ENCODE peak calls at places on chromosomes 4 and X, in five cellular contexts. A is astrocyte of the spinal cord, Q is adrenal gland, B is COLO829, R is endothelial cell of umbilical vein. S is an unnamed sample.

GRCh38 chrX:17987783-17988182 is 126.7 kb upstream of the RAI2 start:
- DNase-seq in A (no peak), Q (no peak), B (no peak), R (no peak), S (no peak)

GRCh38 chr4:141845901-141846300 is 209.5 kb downstream of the IL15 start:
- DNase-seq in A (no peak), Q (no peak), B (no peak), R (no peak), S (no peak)

GRCh38 chr4:130563185-130563890 is 1467.4 kb downstream of the C4orf33 start:
- DNase-seq in A (peak), Q (peak), B (peak), R (peak), S (no peak)

GRCh38 chrX:74535211-74535621 is 79.2 kb downstream of the RLIM start:
- DNase-seq in A (peak), Q (peak), B (no peak), R (no peak), S (peak)

GRCh38 chr4:173119818-173120217 is 48.8 kb upstream of the GALNT7 start:
- DNase-seq in A (no peak), Q (no peak), B (no peak), R (no peak), S (no peak)

GRCh38 chr4:148447672-148448071 is 5.5 kb upstream of the NR3C2 start:
- DNase-seq in A (no peak), Q (peak), B (peak), R (peak), S (peak)

GRCh38 chr4:3037957-3038451 is 36.3 kb downstream of the HTT-AS start:
- DNase-seq in A (no peak), Q (no peak), B (no peak), R (no peak), S (no peak)

GRCh38 chrX:103153661-103154060 is 60.7 kb upstream of the NXF3 start:
- DNase-seq in A (no peak), Q (no peak), B (no peak), R (no peak), S (no peak)

GRCh38 chr4:47222276-47222675 is 190.9 kb downstream of the GABRB1 start:
- DNase-seq in A (no peak), Q (no peak), B (no peak), R (no peak), S (no peak)

GRCh38 chrX:122552291-122552800 is 631.7 kb upstream of the GRIA3 start:
- DNase-seq in A (no peak), Q (no peak), B (no peak), R (no peak), S (no peak)

GRCh38 chrX:70479197-70479969 is 34.7 kb downstream of the DLG3 start:
- DNase-seq in A (peak), Q (no peak), B (peak), R (peak), S (peak)

GRCh38 chr4:60683357-60683756 is 516.8 kb upstream of the ADGRL3 start:
- DNase-seq in A (peak), Q (no peak), B (peak), R (no peak), S (no peak)

GRCh38 chr4:174201898-174202297 is 81.6 kb downstream of the FBXO8 start:
- DNase-seq in A (no peak), Q (no peak), B (no peak), R (no peak), S (no peak)

GRCh38 chr4:172688536-172688935 is 480.1 kb upstream of the GALNT7 start:
- DNase-seq in A (no peak), Q (no peak), B (no peak), R (no peak), S (no peak)

GRCh38 chr4:146646601-146647000 is 7.9 kb downstream of the POU4F2 start:
- DNase-seq in A (no peak), Q (no peak), B (no peak), R (no peak), S (no peak)

GRCh38 chr4:3784469-3785291 is 18.5 kb downstream of the ADRA2C start:
- DNase-seq in A (no peak), Q (no peak), B (no peak), R (no peak), S (no peak)

GRCh38 chr4:57404463-57404862 is 294.3 kb upstream of the IGFBP7 start:
- DNase-seq in A (no peak), Q (no peak), B (no peak), R (no peak), S (no peak)

GRCh38 chrX:148865237-148865636 is 364.8 kb downstream of the AFF2 start:
- DNase-seq in A (no peak), Q (no peak), B (no peak), R (no peak), S (no peak)

GRCh38 chrX:40960041-40960440 is 125.2 kb upstream of the USP9X start:
- DNase-seq in A (no peak), Q (no peak), B (no peak), R (no peak), S (no peak)

S was measured in dermis microvascular lymphatic vessel endothelial cell.